ENCODE peak calls at places on chromosomes 7 and 10, in four cellular contexts. One of them, this sample, is unnamed.

GRCh38 chr10:131249957-131250347 is 61.6 kb downstream of the TCERG1L start:
- DNase-seq in neuronal stem cell: no peak
- DNase-seq in PC-3: no peak
- DNase-seq in adipocyte: no peak
- DNase-seq in this sample: no peak

GRCh38 chr7:142372727-142373126 is 114.9 kb upstream of the PRSS58 start:
- DNase-seq in PC-3: no peak
- DNase-seq in neuronal stem cell: no peak
- DNase-seq in adipocyte: no peak
- DNase-seq in this sample: no peak

GRCh38 chr7:148484486-148484885 is 106.1 kb upstream of the C7orf33 start:
- DNase-seq in PC-3: no peak
- DNase-seq in neuronal stem cell: no peak
- DNase-seq in adipocyte: no peak
- DNase-seq in this sample: no peak

GRCh38 chr10:132110091-132110490 is 44.3 kb downstream of the JAKMIP3 start:
- DNase-seq in neuronal stem cell: no peak
- DNase-seq in adipocyte: no peak
- DNase-seq in PC-3: no peak
- DNase-seq in this sample: no peak

GRCh38 chr7:37342665-37343471 is 105.8 kb downstream of the ELMO1 start:
- DNase-seq in neuronal stem cell: no peak
- DNase-seq in adipocyte: no peak
- DNase-seq in PC-3: no peak
- DNase-seq in this sample: peak; percentile 37

GRCh38 chr10:121448768-121449456 is 149.3 kb downstream of the FGFR2 start:
- DNase-seq in adipocyte: no peak
- DNase-seq in neuronal stem cell: no peak
- DNase-seq in PC-3: no peak
- DNase-seq in this sample: no peak

GRCh38 chr7:5420841-5421625 is 2.6 kb downstream of the TNRC18 start:
- DNase-seq in neuronal stem cell: no peak
- DNase-seq in adipocyte: no peak
- DNase-seq in PC-3: no peak
- DNase-seq in this sample: peak; percentile 28

GRCh38 chr10:57338823-57339558 is 928.7 kb downstream of the IPMK start:
- DNase-seq in neuronal stem cell: peak; percentile 33
- DNase-seq in adipocyte: peak; percentile 80
- DNase-seq in PC-3: peak; percentile 86
- DNase-seq in this sample: peak; percentile 13

GRCh38 chr10:48993627-48994026 is 54.0 kb upstream of the LRRC18 start:
- DNase-seq in neuronal stem cell: no peak
- DNase-seq in adipocyte: no peak
- DNase-seq in PC-3: no peak
- DNase-seq in this sample: no peak

GRCh38 chr10:29948971-29949370 is 110.4 kb downstream of the JCAD start:
- DNase-seq in PC-3: peak; percentile 23
- DNase-seq in adipocyte: peak; percentile 55
- DNase-seq in neuronal stem cell: no peak
- DNase-seq in this sample: no peak

GRCh38 chr10:97336942-97337719 is 2.6 kb upstream of the FRAT2 start:
- DNase-seq in adipocyte: peak; percentile 15
- DNase-seq in neuronal stem cell: peak; percentile 57
- DNase-seq in PC-3: peak; percentile 60
- DNase-seq in this sample: no peak

GRCh38 chr7:90564455-90564854 is 31.7 kb upstream of the CDK14 start:
- DNase-seq in PC-3: no peak
- DNase-seq in neuronal stem cell: no peak
- DNase-seq in adipocyte: no peak
- DNase-seq in this sample: no peak

GRCh38 chr10:121864168-121864567 is 63.7 kb downstream of the ATE1 start:
- DNase-seq in neuronal stem cell: no peak
- DNase-seq in PC-3: no peak
- DNase-seq in adipocyte: no peak
- DNase-seq in this sample: no peak

DNA sequence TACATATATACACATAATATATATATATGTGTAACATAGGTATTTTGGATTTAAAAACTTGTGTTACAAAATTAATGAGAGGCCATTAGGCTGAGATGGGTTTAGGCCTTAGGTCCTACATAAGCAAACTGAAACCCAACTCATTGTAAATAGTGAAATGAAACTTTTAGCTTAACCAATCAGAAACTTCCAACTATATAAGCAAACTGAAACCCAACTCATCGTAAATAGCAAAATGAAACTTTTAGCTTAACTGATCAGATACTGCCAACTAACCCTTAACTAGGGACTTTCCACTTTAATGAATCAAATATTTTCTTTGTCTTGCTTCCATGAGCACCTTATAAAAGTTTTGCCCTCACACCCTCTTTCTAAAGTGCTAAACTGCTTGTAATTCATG is 17.3 kb upstream of the SAMD9L start:
- DNase-seq in neuronal stem cell: no peak
- DNase-seq in PC-3: no peak
- DNase-seq in adipocyte: no peak
- DNase-seq in this sample: no peak
- H3K9ac ChIP-seq in neuronal stem cell: no peak overlapping the region
- H3K9ac ChIP-seq in PC-3: no peak overlapping the region
- H3K9ac ChIP-seq in adipocyte: no peak overlapping the region
- H3K9ac ChIP-seq in this sample: no peak overlapping the region

GRCh38 chr10:88386204-88386877 is 196.8 kb downstream of the RNLS start:
- DNase-seq in neuronal stem cell: no peak
- DNase-seq in adipocyte: peak; percentile 40
- DNase-seq in PC-3: no peak
- DNase-seq in this sample: no peak

GRCh38 chr10:88389456-88389855 is 193.7 kb downstream of the RNLS start:
- DNase-seq in PC-3: no peak
- DNase-seq in neuronal stem cell: no peak
- DNase-seq in adipocyte: peak; percentile 87
- DNase-seq in this sample: peak; percentile 68

GRCh38 chr10:88390041-88390440 is 193.1 kb downstream of the RNLS start:
- DNase-seq in PC-3: no peak
- DNase-seq in neuronal stem cell: no peak
- DNase-seq in adipocyte: no peak
- DNase-seq in this sample: no peak

GRCh38 chr10:88385601-88386203 is 197.4 kb downstream of the RNLS start:
- DNase-seq in neuronal stem cell: no peak
- DNase-seq in PC-3: no peak
- DNase-seq in adipocyte: no peak
- DNase-seq in this sample: no peak

DNA sequence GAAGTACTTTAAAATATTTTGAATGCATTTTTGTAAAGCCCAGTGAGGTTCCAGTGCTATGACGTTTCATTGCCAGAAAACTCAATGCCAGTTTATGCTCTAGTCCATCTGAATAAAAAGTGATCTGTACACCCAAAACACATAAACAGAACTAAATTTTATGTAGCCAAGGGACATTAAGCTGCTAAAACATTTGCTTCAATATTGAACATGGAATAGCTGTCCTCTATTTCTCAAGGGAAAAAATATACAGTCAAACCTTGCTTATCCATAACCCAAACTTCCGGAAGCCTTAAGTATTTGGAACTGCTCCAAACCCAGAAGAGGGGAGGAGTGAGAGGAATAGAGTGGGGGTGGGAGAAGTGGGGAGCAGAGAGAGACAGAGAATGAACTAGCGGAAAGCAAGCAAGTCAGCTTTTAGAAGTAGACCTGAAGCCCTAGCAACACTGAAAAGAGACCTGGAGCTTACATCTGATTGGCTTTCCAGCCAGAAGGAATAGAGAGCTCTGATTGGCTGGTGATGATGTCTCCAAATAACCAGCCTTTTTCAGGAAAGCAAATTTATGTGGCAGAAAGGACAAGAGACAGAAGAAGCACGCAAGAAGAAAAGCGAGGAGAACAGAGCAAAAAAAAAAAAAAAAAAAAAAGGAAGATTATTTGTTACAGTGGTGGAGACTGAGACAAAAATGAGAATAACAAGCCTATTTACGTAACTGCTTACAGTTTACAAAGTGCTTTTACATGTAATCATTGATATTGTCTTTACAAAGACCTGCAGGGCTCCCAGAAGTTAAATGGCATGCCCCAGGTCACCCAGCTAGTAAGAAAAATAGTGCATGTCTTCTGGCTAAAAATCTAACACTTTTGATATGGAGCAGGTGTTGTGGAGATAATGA is 196.0 kb downstream of the RNLS start:
- DNase-seq in adipocyte: peak; percentile 89
- DNase-seq in neuronal stem cell: peak; percentile 29
- DNase-seq in PC-3: no peak
- DNase-seq in this sample: peak; percentile 88
- H3K9ac ChIP-seq in adipocyte: peak overlapping the region; percentile 9
- H3K9ac ChIP-seq in neuronal stem cell: no peak overlapping the region
- H3K9ac ChIP-seq in PC-3: no peak overlapping the region
- H3K9ac ChIP-seq in this sample: no peak overlapping the region

GRCh38 chr10:70437721-70438120 is 3.8 kb downstream of the NODAL start:
- DNase-seq in adipocyte: no peak
- DNase-seq in neuronal stem cell: no peak
- DNase-seq in PC-3: no peak
- DNase-seq in this sample: no peak

GRCh38 chr10:70442332-70442988 is 979 bp upstream of the NODAL start:
- DNase-seq in PC-3: no peak
- DNase-seq in neuronal stem cell: no peak
- DNase-seq in adipocyte: no peak
- DNase-seq in this sample: no peak

GRCh38 chr10:70441877-70442205 is 360 bp upstream of the NODAL start:
- DNase-seq in adipocyte: no peak
- DNase-seq in PC-3: no peak
- DNase-seq in neuronal stem cell: no peak
- DNase-seq in this sample: no peak

GRCh38 chr10:70441161-70441876 is at the start of gene NODAL:
- DNase-seq in adipocyte: peak; percentile 14
- DNase-seq in PC-3: no peak
- DNase-seq in neuronal stem cell: no peak
- DNase-seq in this sample: no peak

GRCh38 chr10:70440296-70441160 is 953 bp downstream of the NODAL start:
- DNase-seq in PC-3: no peak
- DNase-seq in neuronal stem cell: no peak
- DNase-seq in adipocyte: peak; percentile 9
- DNase-seq in this sample: no peak
- H3K9ac ChIP-seq in PC-3: no peak overlapping the region
- H3K9ac ChIP-seq in neuronal stem cell: no peak overlapping the region
- H3K9ac ChIP-seq in adipocyte: no peak overlapping the region
- H3K9ac ChIP-seq in this sample: no peak overlapping the region

GRCh38 chr7:47786557-47787248 is 161.6 kb downstream of the PKD1L1 start:
- DNase-seq in PC-3: peak; percentile 98
- DNase-seq in adipocyte: peak; percentile 97
- DNase-seq in neuronal stem cell: peak; percentile 35
- DNase-seq in this sample: peak; percentile 98
- H3K9ac ChIP-seq in PC-3: peak overlapping the region; percentile 60
- H3K9ac ChIP-seq in adipocyte: peak overlapping the region; percentile 59
- H3K9ac ChIP-seq in neuronal stem cell: no peak overlapping the region
- H3K9ac ChIP-seq in this sample: peak overlapping the region; percentile 74

GRCh38 chr10:11758527-11759236 is 16.5 kb downstream of the ECHDC3 start:
- DNase-seq in neuronal stem cell: no peak
- DNase-seq in adipocyte: no peak
- DNase-seq in PC-3: no peak
- DNase-seq in this sample: no peak

GRCh38 chr10:11756766-11757315 is 14.7 kb downstream of the ECHDC3 start:
- DNase-seq in neuronal stem cell: no peak
- DNase-seq in PC-3: no peak
- DNase-seq in adipocyte: no peak
- DNase-seq in this sample: no peak

GRCh38 chr10:11757452-11757819 is 15.3 kb downstream of the ECHDC3 start:
- DNase-seq in adipocyte: peak; percentile 42
- DNase-seq in PC-3: peak; percentile 18
- DNase-seq in neuronal stem cell: no peak
- DNase-seq in this sample: peak; percentile 94

GRCh38 chr10:11759347-11759746 is 17.2 kb downstream of the ECHDC3 start:
- DNase-seq in PC-3: no peak
- DNase-seq in neuronal stem cell: no peak
- DNase-seq in adipocyte: no peak
- DNase-seq in this sample: no peak

GRCh38 chr10:11757820-11758463 is 15.8 kb downstream of the ECHDC3 start:
- DNase-seq in PC-3: peak; percentile 72
- DNase-seq in neuronal stem cell: peak; percentile 74
- DNase-seq in adipocyte: peak; percentile 87
- DNase-seq in this sample: peak; percentile 84
- H3K9ac ChIP-seq in PC-3: no peak overlapping the region
- H3K9ac ChIP-seq in neuronal stem cell: no peak overlapping the region
- H3K9ac ChIP-seq in adipocyte: peak overlapping the region; percentile 20
- H3K9ac ChIP-seq in this sample: peak overlapping the region; percentile 1

DNA sequence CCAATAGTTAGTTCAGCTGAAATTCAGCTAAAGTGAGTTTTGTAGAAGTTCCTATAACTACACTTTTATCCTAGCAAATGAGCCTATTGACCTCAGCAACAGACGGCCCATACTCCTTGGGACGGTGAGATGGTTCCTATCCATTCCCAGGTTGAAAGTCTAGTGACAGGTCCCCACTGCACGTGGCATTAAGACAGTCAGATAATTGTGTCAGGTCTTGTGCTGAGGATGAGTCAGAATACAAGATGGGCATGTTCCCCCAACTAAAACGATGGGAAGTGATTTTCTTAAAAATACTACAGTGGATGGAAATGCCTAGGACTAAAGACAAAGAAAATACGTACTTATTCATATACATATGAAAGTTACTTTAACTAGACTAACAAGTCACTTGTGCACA is 2.1 kb downstream of the CAV1 start:
- DNase-seq in neuronal stem cell: no peak
- DNase-seq in PC-3: no peak
- DNase-seq in adipocyte: peak; percentile 50
- DNase-seq in this sample: peak; percentile 45
- H3K9ac ChIP-seq in neuronal stem cell: no peak overlapping the region
- H3K9ac ChIP-seq in PC-3: peak overlapping the region; percentile 92
- H3K9ac ChIP-seq in adipocyte: peak overlapping the region; percentile 100
- H3K9ac ChIP-seq in this sample: peak overlapping the region; percentile 100

GRCh38 chr7:84877943-84878595 is 308.8 kb downstream of the SEMA3D start:
- DNase-seq in neuronal stem cell: no peak
- DNase-seq in PC-3: no peak
- DNase-seq in adipocyte: no peak
- DNase-seq in this sample: no peak

GRCh38 chr7:84876036-84876821 is 310.6 kb downstream of the SEMA3D start:
- DNase-seq in neuronal stem cell: no peak
- DNase-seq in adipocyte: no peak
- DNase-seq in PC-3: no peak
- DNase-seq in this sample: no peak

GRCh38 chr7:84879936-84880325 is 306.9 kb downstream of the SEMA3D start:
- DNase-seq in neuronal stem cell: no peak
- DNase-seq in adipocyte: no peak
- DNase-seq in PC-3: no peak
- DNase-seq in this sample: no peak
- H3K9ac ChIP-seq in neuronal stem cell: no peak overlapping the region
- H3K9ac ChIP-seq in adipocyte: no peak overlapping the region
- H3K9ac ChIP-seq in PC-3: no peak overlapping the region
- H3K9ac ChIP-seq in this sample: no peak overlapping the region

GRCh38 chr10:73899401-73899780 is 11.5 kb upstream of the PLAU start:
- DNase-seq in adipocyte: peak; percentile 50
- DNase-seq in neuronal stem cell: no peak
- DNase-seq in PC-3: peak; percentile 100
- DNase-seq in this sample: peak; percentile 92
- H3K9ac ChIP-seq in adipocyte: no peak overlapping the region
- H3K9ac ChIP-seq in neuronal stem cell: no peak overlapping the region
- H3K9ac ChIP-seq in PC-3: peak overlapping the region; percentile 58
- H3K9ac ChIP-seq in this sample: peak overlapping the region; percentile 28